ENCODE peak calls at places on chromosomes 3 and 15, in five cellular contexts. S is activated CD4-positive, alpha-beta memory T cell treated with anti-CD3 and anti-CD28 coated beads for 36 hours; L is stimulated activated CD8-positive, alpha-beta memory T cell treated with anti-CD3 and anti-CD28 coated beads, Interleukin-4, amount 100 ng/mL, for 1 hour; K is H4; Z is head of caudate nucleus. P is an unnamed sample.
A peak's percentile ranks its signal among the peaks of the same experiment; 100 is the strongest.

GRCh38 chr3:55572816-55573215 is 85.7 kb upstream of the WNT5A start:
- DNase-seq in S (no peak), L (no peak), K (no peak), Z (no peak), P (no peak)

GRCh38 chr15:43958894-43959330 is 132.1 kb downstream of the WDR76 start:
- DNase-seq in S (no peak), L (no peak), K (no peak), Z (no peak), P (no peak)

GRCh38 chr3:14476583-14477265 is 63.4 kb downstream of the GRIP2 start:
- DNase-seq in S (no peak), L (no peak), K (no peak), Z (no peak), P (no peak)

GRCh38 chr3:14148041-14148985 is 23.5 kb downstream of the TMEM43 start:
- DNase-seq in S (no peak), L (no peak), K (no peak), Z (no peak), P (no peak)

GRCh38 chr3:180594631-180595348 is 7.2 kb upstream of the TTC14 start:
- DNase-seq in S (no peak), L (no peak), K (peak; percentile 38), Z (no peak), P (no peak)

GRCh38 chr3:184379375-184380209 is at the start of gene CHRD:
- DNase-seq in S (no peak), L (no peak), K (no peak), Z (no peak), P (no peak)

GRCh38 chr3:121883507-121883906 is 10.7 kb upstream of the SLC15A2 start:
- DNase-seq in S (no peak), L (no peak), K (no peak), Z (no peak), P (no peak)

GRCh38 chr15:31768055-31768454 is 262.3 kb upstream of the CHRNA7 start:
- DNase-seq in S (no peak), L (no peak), K (no peak), Z (no peak), P (no peak)

GRCh38 chr15:80743189-80743833 is 35.9 kb upstream of the CEMIP start:
- DNase-seq in S (no peak), L (no peak), K (peak; percentile 49), Z (no peak), P (no peak)

GRCh38 chr3:128493221-128494151 is 485 bp upstream of the GATA2 start:
- DNase-seq in S (peak; percentile 8), L (no peak), K (no peak), Z (no peak), P (no peak)

GRCh38 chr3:170553788-170554620 is 31.9 kb downstream of the SLC7A14 start:
- DNase-seq in S (no peak), L (no peak), K (no peak), Z (no peak), P (no peak)

P was measured in activated naive CD4-positive, alpha-beta T cell treated with anti-CD3 and anti-CD28 coated beads for 36 hours.